ENCODE peak calls at places on chromosomes 11 and 22, in six cellular contexts. Y is stimulated activated CD4-positive, alpha-beta T cell treated with anti-CD3 and anti-CD28 coated beads, Interleukin-12 subunit alpha, Interleukin-12 subunit beta, amount 100 ng/mL, for 48 hours; V is iris pigment epithelial cell; W is adrenal gland; U is stimulated activated CD8-positive, alpha-beta memory T cell treated with anti-CD3 and anti-CD28 coated beads, Interleukin-15, amount 100 ng/mL, for 24 hours; Z is adipocyte. F is an unnamed sample.

GRCh38 chr11:123775274-123775673 is 21.0 kb upstream of the OR6X1 start:
- DNase-seq in W (no peak), Z (no peak), U (no peak), Y (no peak), V (no peak), F (no peak)

GRCh38 chr11:134398644-134399292 is 13.3 kb downstream of the B3GAT1 start:
- DNase-seq in U (no peak), Z (no peak), W (no peak), V (no peak), Y (no peak), F (no peak)

GRCh38 chr11:132605794-132606570 is 926.3 kb downstream of the OPCML start:
- DNase-seq in Y (no peak), U (no peak), V (no peak), W (peak), Z (no peak), F (no peak)

GRCh38 chr11:37973926-37974325 is 1375.9 kb upstream of the RAG2 start:
- DNase-seq in W (no peak), Z (no peak), U (no peak), Y (no peak), V (peak), F (no peak)

GRCh38 chr11:121153472-121153871 is 52.4 kb downstream of the TECTA start:
- DNase-seq in Y (no peak), W (no peak), U (no peak), Z (no peak), V (no peak), F (no peak)

GRCh38 chr11:119479685-119480275 is 56.8 kb upstream of the THY1 start:
- DNase-seq in Y (no peak), Z (no peak), V (peak), W (peak), U (no peak), F (peak)

GRCh38 chr22:25645266-25645665 is 80.8 kb downstream of the GRK3 start:
- DNase-seq in W (no peak), U (no peak), Y (no peak), Z (peak), V (peak), F (no peak)

GRCh38 chr11:1546536-1547466 is 25.3 kb downstream of the DUSP8 start:
- DNase-seq in Y (peak), Z (peak), V (peak), U (no peak), W (peak), F (no peak)

GRCh38 chr11:69636512-69636866 is 4.5 kb upstream of the CCND1 start:
- DNase-seq in V (peak), W (peak), U (no peak), Y (no peak), Z (peak), F (no peak)

F was measured in HL-60.